ENCODE peak calls at places on chromosomes 12 and 14, in eight cellular contexts. O, E, Q, I, W, T, D and N are unnamed samples.

GRCh38 chr12:19273482-19274330 is 144.2 kb downstream of the PLEKHA5 start:
- DNase-seq in O (no peak), E (peak), Q (peak), I (peak), W (no peak), T (peak), D (peak), N (peak)

GRCh38 chr12:66638666-66639065 is 40.2 kb downstream of the GRIP1 start:
- DNase-seq in O (no peak), E (no peak), Q (no peak), I (no peak), W (no peak), T (no peak), D (no peak), N (peak)

GRCh38 chr14:63991833-63992232 is 139.0 kb downstream of the SYNE2 start:
- DNase-seq in O (no peak), E (no peak), Q (no peak), I (no peak), W (no peak), T (no peak), D (no peak), N (no peak)

GRCh38 chr14:72792051-72792788 is 101.7 kb downstream of the DPF3 start:
- DNase-seq in O (no peak), E (peak), Q (peak), I (peak), W (no peak), T (no peak), D (no peak), N (no peak)

GRCh38 chr14:86153480-86153879 is 623.5 kb downstream of the FLRT2 start:
- DNase-seq in O (no peak), E (no peak), Q (no peak), I (no peak), W (no peak), T (no peak), D (no peak), N (no peak)

GRCh38 chr14:53979141-53979673 is 22.6 kb upstream of the BMP4 start:
- DNase-seq in O (no peak), E (no peak), Q (no peak), I (no peak), W (no peak), T (no peak), D (peak), N (peak)

GRCh38 chr12:119746169-119746568 is 78.2 kb downstream of the PRKAB1 start:
- DNase-seq in O (no peak), E (no peak), Q (no peak), I (no peak), W (no peak), T (no peak), D (no peak), N (no peak)

GRCh38 chr12:114263031-114263825 is 142.7 kb downstream of the TBX5 start:
- DNase-seq in O (no peak), E (no peak), Q (no peak), I (no peak), W (no peak), T (no peak), D (no peak), N (no peak)

GRCh38 chr14:27427796-27428195 is 830.0 kb upstream of the NOVA1 start:
- DNase-seq in O (no peak), E (no peak), Q (no peak), I (no peak), W (no peak), T (no peak), D (peak), N (no peak)

GRCh38 chr12:123134755-123135282 is 16.1 kb downstream of the PITPNM2 start:
- DNase-seq in O (peak), E (no peak), Q (no peak), I (no peak), W (no peak), T (no peak), D (no peak), N (no peak)

GRCh38 chr12:1843641-1844005 is 23.3 kb downstream of the LRTM2 start:
- DNase-seq in O (no peak), E (peak), Q (no peak), I (no peak), W (peak), T (no peak), D (no peak), N (no peak)

GRCh38 chr12:124592050-124592449 is 24.6 kb upstream of the NCOR2 start:
- DNase-seq in O (no peak), E (no peak), Q (no peak), I (peak), W (no peak), T (no peak), D (no peak), N (no peak)

GRCh38 chr12:123933214-123933613 is 39.4 kb downstream of the CCDC92 start:
- DNase-seq in O (no peak), E (no peak), Q (no peak), I (no peak), W (peak), T (no peak), D (no peak), N (no peak)

DNA sequence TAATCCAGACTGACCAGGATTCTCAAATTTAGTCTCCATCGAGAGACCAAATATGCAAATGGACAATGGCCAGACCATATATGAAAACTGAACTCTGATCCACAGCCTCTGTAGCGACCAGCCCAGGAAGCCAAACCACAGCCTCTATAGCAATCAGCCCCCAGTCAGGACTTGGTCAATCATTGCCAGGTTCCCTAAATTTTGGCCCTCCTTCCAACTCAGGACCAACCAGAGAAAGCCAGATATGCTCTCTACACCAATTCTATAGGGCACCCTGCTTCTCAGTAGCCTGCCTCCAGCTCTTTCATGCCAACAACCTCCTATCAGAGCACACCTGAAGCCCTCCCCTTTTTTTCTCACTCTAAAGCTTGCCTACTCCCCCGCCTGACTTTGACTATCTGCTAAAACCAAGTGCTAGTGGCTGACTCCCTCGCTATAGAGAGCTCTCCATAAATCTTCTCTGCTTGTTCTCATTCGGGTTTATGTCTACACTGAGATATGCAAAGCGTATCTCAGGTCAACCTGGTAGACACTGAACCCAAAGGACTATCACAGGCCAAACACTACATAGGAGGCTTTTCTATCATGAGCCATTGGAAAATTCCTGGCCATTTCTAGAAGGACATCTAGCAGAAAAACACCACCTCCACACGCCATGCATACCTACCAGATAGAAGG is 110.5 kb upstream of the FUT8 start:
- DNase-seq in O (no peak), E (no peak), Q (no peak), I (no peak), W (no peak), T (no peak), D (no peak), N (no peak)
- H3K4me3 ChIP-seq in O (no peak), E (no peak), Q (no peak), I (no peak), W (no peak), T (no peak), D (no peak), N (no peak)

GRCh38 chr12:80188566-80188965 is 89.2 kb downstream of the OTOGL start:
- DNase-seq in O (no peak), E (no peak), Q (no peak), I (no peak), W (no peak), T (no peak), D (no peak), N (no peak)
- H3K27ac ChIP-seq in O (no peak), E (no peak), Q (no peak), I (no peak), W (no peak), T (no peak), D (no peak), N (no peak)

GRCh38 chr12:26373606-26374495 is 178.5 kb downstream of the SSPN start:
- DNase-seq in O (no peak), E (no peak), Q (no peak), I (peak), W (no peak), T (no peak), D (no peak), N (no peak)

GRCh38 chr12:26372856-26373255 is 177.5 kb downstream of the SSPN start:
- DNase-seq in O (no peak), E (no peak), Q (no peak), I (no peak), W (no peak), T (no peak), D (no peak), N (peak)

GRCh38 chr12:26378721-26379120 is 183.3 kb downstream of the SSPN start:
- DNase-seq in O (no peak), E (no peak), Q (no peak), I (no peak), W (no peak), T (no peak), D (no peak), N (no peak)

GRCh38 chr12:26370098-26370497 is 174.7 kb downstream of the SSPN start:
- DNase-seq in O (no peak), E (no peak), Q (no peak), I (no peak), W (no peak), T (no peak), D (no peak), N (no peak)

GRCh38 chr12:26374934-26375333 is 179.6 kb downstream of the SSPN start:
- DNase-seq in O (no peak), E (no peak), Q (no peak), I (no peak), W (no peak), T (no peak), D (no peak), N (peak)
- H3K4me3 ChIP-seq in O (no peak), E (no peak), Q (no peak), I (no peak), W (no peak), T (no peak), D (no peak), N (no peak)

GRCh38 chr14:36194645-36195044 is 18.1 kb upstream of the PTCSC3 start:
- DNase-seq in O (no peak), E (no peak), Q (no peak), I (no peak), W (no peak), T (no peak), D (no peak), N (no peak)
- H3K27ac ChIP-seq in O (no peak), E (no peak), Q (no peak), I (no peak), W (no peak), T (no peak), D (no peak), N (no peak)

DNA sequence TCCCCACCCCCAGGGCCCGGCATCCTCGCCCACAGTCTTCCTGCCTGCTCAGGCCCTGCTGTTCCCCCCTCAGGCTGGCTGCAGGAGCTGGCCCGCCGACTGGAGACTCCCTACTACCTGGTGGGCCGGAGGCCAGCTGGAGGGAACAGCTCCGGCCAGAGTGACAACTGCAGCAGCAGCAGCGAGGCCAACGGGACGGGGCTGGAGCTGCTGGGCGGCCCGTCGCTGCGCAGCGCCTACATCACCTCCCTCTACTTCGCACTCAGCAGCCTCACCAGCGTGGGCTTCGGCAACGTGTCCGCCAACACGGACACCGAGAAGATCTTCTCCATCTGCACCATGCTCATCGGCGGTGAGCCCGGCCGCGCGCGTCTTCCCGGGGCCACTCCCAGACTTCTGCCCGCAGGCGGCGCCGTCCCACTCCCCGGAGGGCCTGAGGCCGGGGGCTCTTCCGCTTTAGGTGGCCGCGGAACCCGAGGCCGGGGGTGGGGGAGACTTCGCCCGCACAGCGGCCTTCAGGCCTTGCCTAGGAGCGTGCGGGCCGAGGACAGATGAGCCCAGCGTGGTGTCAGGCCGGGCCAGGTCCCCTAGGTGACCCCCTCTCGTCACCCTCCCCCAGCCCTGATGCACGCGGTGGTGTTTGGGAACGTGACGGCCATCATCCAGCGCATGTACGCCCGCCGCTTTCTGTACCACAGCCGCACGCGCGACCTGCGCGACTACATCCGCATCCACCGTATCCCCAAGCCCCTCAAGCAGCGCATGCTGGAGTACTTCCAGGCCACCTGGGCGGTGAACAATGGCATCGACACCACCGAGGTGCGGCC is 10.2 kb downstream of the KCNH3 start:
- DNase-seq in O (no peak), E (no peak), Q (no peak), I (no peak), W (peak), T (no peak), D (no peak), N (no peak)
- H3K4me3 ChIP-seq in O (no peak), E (peak), Q (no peak), I (peak), W (peak), T (peak), D (no peak), N (no peak)